ENCODE peak calls at places on chromosomes 16 and 17, in five cellular contexts. H, A, S, D and F are unnamed samples.

GRCh38 chr17:9645858-9646555 is 690 bp downstream of the USP43 start:
- DNase-seq in H (peak; percentile 79), A (peak; percentile 11), S (peak; percentile 92), D (peak; percentile 52), F (no peak)

GRCh38 chr16:3534126-3534525 is 33.3 kb downstream of the CLUAP1 start:
- DNase-seq in S (no peak), H (no peak), A (no peak), D (no peak), F (no peak)

GRCh38 chr16:25897677-25898076 is 205.9 kb downstream of the HS3ST4 start:
- DNase-seq in A (no peak), S (no peak), H (no peak), D (no peak), F (no peak)

GRCh38 chr17:79799538-79800324 is 2.9 kb upstream of the CBX8 start:
- DNase-seq in S (peak; percentile 75), A (no peak), H (no peak), D (no peak), F (no peak)

GRCh38 chr16:81514041-81514559 is 69.5 kb downstream of the CMIP start:
- DNase-seq in D (no peak), A (no peak), H (no peak), S (no peak), F (no peak)

GRCh38 chr17:1762906-1763829 is 1.3 kb downstream of the SERPINF1 start:
- DNase-seq in A (peak; percentile 92), H (no peak), D (no peak), S (peak; percentile 80), F (no peak)

GRCh38 chr17:20266806-20267458 is 200.4 kb downstream of the LGALS9B start:
- DNase-seq in A (peak; percentile 49), H (no peak), D (peak; percentile 80), S (peak; percentile 35), F (no peak)

GRCh38 chr17:41429667-41430066 is 5.3 kb upstream of the KRT37 start:
- DNase-seq in A (no peak), H (no peak), D (no peak), S (no peak), F (no peak)

GRCh38 chr17:58822148-58823050 is 66.7 kb downstream of the PPM1E start:
- DNase-seq in D (peak; percentile 83), H (no peak), S (no peak), A (peak; percentile 5), F (no peak)

GRCh38 chr17:40727447-40728231 is 24.1 kb upstream of the KRT24 start:
- DNase-seq in A (peak; percentile 22), H (no peak), S (no peak), D (no peak), F (no peak)

GRCh38 chr17:78709119-78709681 is 72.9 kb downstream of the CYTH1 start:
- DNase-seq in H (peak; percentile 21), D (peak; percentile 51), S (no peak), A (no peak), F (no peak)

GRCh38 chr17:76000016-76000754 is 470 bp upstream of the CDK3 start:
- DNase-seq in S (peak; percentile 98), D (no peak), A (peak; percentile 43), H (peak; percentile 58), F (no peak)

GRCh38 chr16:89602273-89602951 is 11.0 kb upstream of the DPEP1 start:
- DNase-seq in A (peak; percentile 89), S (peak; percentile 87), H (no peak), D (no peak), F (no peak)

GRCh38 chr16:88549671-88550643 is 20.2 kb upstream of the ZC3H18 start:
- DNase-seq in S (peak; percentile 39), H (no peak), A (no peak), D (no peak), F (no peak)

GRCh38 chr16:82954224-82954929 is 327.6 kb downstream of the CDH13 start:
- DNase-seq in A (peak; percentile 70), D (no peak), H (no peak), S (no peak), F (no peak)

GRCh38 chr16:61926766-61927165 is 109.5 kb downstream of the CDH8 start:
- DNase-seq in D (no peak), H (no peak), A (no peak), S (no peak), F (no peak)

GRCh38 chr16:11258553-11259287 is 2.7 kb upstream of the SOCS1 start:
- DNase-seq in S (no peak), H (peak; percentile 83), D (peak; percentile 82), A (no peak), F (peak; percentile 65)

GRCh38 chr17:60163108-60163784 is 13.5 kb downstream of the CA4 start:
- DNase-seq in H (no peak), S (peak; percentile 85), D (no peak), A (no peak), F (no peak)

GRCh38 chr17:70144260-70144846 is 25.0 kb upstream of the KCNJ2 start:
- DNase-seq in D (no peak), A (peak; percentile 57), S (no peak), H (no peak), F (no peak)

GRCh38 chr16:73746554-73746953 is 550.1 kb upstream of the PSMD7 start:
- DNase-seq in A (no peak), D (no peak), S (no peak), H (no peak), F (no peak)

GRCh38 chr16:57988929-57989328 is 11.5 kb downstream of the ZNF319 start:
- DNase-seq in H (no peak), S (peak; percentile 45), A (no peak), D (no peak), F (peak; percentile 60)

GRCh38 chr17:48554412-48555090 is 9.6 kb upstream of the HOXB2 start:
- DNase-seq in S (peak; percentile 85), A (no peak), H (no peak), D (no peak), F (no peak)

GRCh38 chr17:1766382-1767135 is 4.7 kb downstream of the SERPINF1 start:
- DNase-seq in S (peak; percentile 77), D (no peak), A (no peak), H (no peak), F (no peak)

GRCh38 chr16:85475233-85475632 is 137.9 kb upstream of the GSE1 start:
- DNase-seq in D (peak; percentile 85), S (no peak), A (no peak), H (no peak), F (no peak)

GRCh38 chr17:44928950-44929720 is 13.8 kb upstream of the GFAP start:
- DNase-seq in A (no peak), D (peak; percentile 73), H (no peak), S (peak; percentile 45), F (peak; percentile 38)

GRCh38 chr17:65942592-65942991 is 249.3 kb downstream of the CEP112 start:
- DNase-seq in A (no peak), S (no peak), H (no peak), D (no peak), F (no peak)
- H3K27ac ChIP-seq in A (no peak overlapping the region), S (no peak overlapping the region), H (no peak overlapping the region), D (no peak overlapping the region), F (no peak overlapping the region)

DNA sequence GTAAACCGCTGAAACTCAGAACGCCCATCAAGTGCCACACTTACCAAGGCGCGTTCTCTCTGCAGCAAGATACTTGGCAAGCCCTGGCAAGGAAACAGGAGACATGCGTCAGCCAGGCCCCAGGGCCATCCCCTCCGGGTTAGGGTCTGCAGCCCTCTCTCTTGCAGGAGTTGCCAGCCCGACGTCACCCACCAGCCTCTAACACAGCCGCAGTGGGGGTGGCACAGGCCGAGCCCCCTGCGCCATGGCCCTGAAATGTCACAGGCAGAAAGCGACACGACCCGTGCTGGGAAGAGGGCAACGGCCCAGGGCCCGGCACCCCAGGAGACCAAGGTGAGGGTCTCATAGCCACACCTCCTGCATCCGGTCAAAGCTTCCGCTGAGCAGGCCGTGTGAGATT is 21.9 kb downstream of the ELAC2 start:
- DNase-seq in A (no peak), D (no peak), H (no peak), S (no peak), F (no peak)
- H3K27me3 ChIP-seq in A (no peaks in the 10 kb centered on the region), D (no peaks in the 10 kb centered on the region), H (no peaks in the 10 kb centered on the region), S (no peaks in the 10 kb centered on the region), F (no peaks in the 10 kb centered on the region)

GRCh38 chr16:693364-693763 is 3.2 kb upstream of the WDR24 start:
- DNase-seq in S (no peak), H (no peak), A (no peak), D (no peak), F (no peak)
- H3K4me3 ChIP-seq in S (no peak overlapping the region), H (peak overlapping the region; percentile 52), A (no peak overlapping the region), D (no peak overlapping the region), F (no peak overlapping the region)

GRCh38 chr16:19846421-19846820 is 38.2 kb downstream of the GPRC5B start:
- DNase-seq in A (no peak), H (no peak), D (no peak), S (no peak), F (no peak)

GRCh38 chr16:19843371-19843770 is 41.3 kb downstream of the GPRC5B start:
- DNase-seq in S (no peak), D (no peak), A (no peak), H (no peak), F (no peak)

GRCh38 chr16:19841184-19841583 is 43.5 kb downstream of the GPRC5B start:
- DNase-seq in S (no peak), H (no peak), D (no peak), A (no peak), F (no peak)

GRCh38 chr16:19842758-19843157 is 41.9 kb downstream of the GPRC5B start:
- DNase-seq in S (no peak), A (no peak), D (no peak), H (no peak), F (no peak)

GRCh38 chr16:19844945-19845641 is 39.6 kb downstream of the GPRC5B start:
- DNase-seq in H (no peak), S (no peak), A (peak; percentile 84), D (peak; percentile 65), F (no peak)
- H3K27ac ChIP-seq in H (peak overlapping the region; percentile 5), S (no peak overlapping the region), A (no peak overlapping the region), D (peak overlapping the region; percentile 63), F (no peak overlapping the region)

GRCh38 chr17:72090108-72090507 is 30.7 kb upstream of the SOX9 start:
- DNase-seq in H (no peak), S (peak; percentile 5), D (peak; percentile 52), A (peak; percentile 28), F (no peak)
- H3K27me3 ChIP-seq in H (no peaks in the 10 kb centered on the region), S (peaks cover 7% of the 10 kb centered on the region), D (no peaks in the 10 kb centered on the region), A (no peaks in the 10 kb centered on the region), F (no peaks in the 10 kb centered on the region)

GRCh38 chr17:32445075-32445427 is 741 bp downstream of the PSMD11 start:
- DNase-seq in H (peak; percentile 28), D (peak; percentile 59), S (peak; percentile 83), A (peak; percentile 65), F (peak; percentile 50)

GRCh38 chr17:32444301-32445074 is at the start of gene PSMD11:
- DNase-seq in H (peak; percentile 99), S (peak; percentile 100), D (peak; percentile 98), A (peak; percentile 98), F (peak; percentile 99)

GRCh38 chr17:32446949-32447348 is 2.6 kb downstream of the PSMD11 start:
- DNase-seq in S (no peak), H (no peak), D (no peak), A (no peak), F (no peak)

GRCh38 chr17:32445497-32445896 is 1.2 kb downstream of the PSMD11 start:
- DNase-seq in D (no peak), H (no peak), S (no peak), A (no peak), F (no peak)

GRCh38 chr17:32445976-32446375 is 1.7 kb downstream of the PSMD11 start:
- DNase-seq in A (peak; percentile 42), H (no peak), S (no peak), D (no peak), F (no peak)
- H3K4me3 ChIP-seq in A (peak overlapping the region; percentile 96), H (peak overlapping the region; percentile 86), S (peak overlapping the region; percentile 91), D (no peak overlapping the region), F (no peak overlapping the region)